ENCODE peak calls at places on chromosomes 5 and 9, in four cellular contexts. One of them, this sample, is unnamed.

GRCh38 chr9:127388856-127389238 is 8.1 kb upstream of the SLC2A8 start:
- DNase-seq in astrocyte: no peak
- DNase-seq in transverse colon: no peak
- DNase-seq in foreskin fibroblast: no peak
- DNase-seq in this sample: no peak

GRCh38 chr5:68656936-68657857 is 436.6 kb upstream of the SLC30A5 start:
- DNase-seq in astrocyte: peak
- DNase-seq in foreskin fibroblast: no peak
- DNase-seq in transverse colon: no peak
- DNase-seq in this sample: no peak

GRCh38 chr9:1071730-1072129 is 21.6 kb downstream of the DMRT2 start:
- DNase-seq in astrocyte: no peak
- DNase-seq in foreskin fibroblast: no peak
- DNase-seq in transverse colon: peak
- DNase-seq in this sample: no peak

GRCh38 chr5:28750236-28750635 is 1711.8 kb upstream of the CDH9 start:
- DNase-seq in transverse colon: no peak
- DNase-seq in foreskin fibroblast: no peak
- DNase-seq in astrocyte: peak
- DNase-seq in this sample: no peak

GRCh38 chr5:60271517-60271916 is 378.0 kb upstream of the PDE4D start:
- DNase-seq in foreskin fibroblast: no peak
- DNase-seq in transverse colon: no peak
- DNase-seq in astrocyte: peak
- DNase-seq in this sample: no peak

GRCh38 chr9:97704327-97704677 is 7.2 kb upstream of the XPA start:
- DNase-seq in foreskin fibroblast: no peak
- DNase-seq in transverse colon: no peak
- DNase-seq in astrocyte: no peak
- DNase-seq in this sample: no peak

GRCh38 chr5:124599048-124599973 is 147.1 kb downstream of the ZNF608 start:
- DNase-seq in astrocyte: peak
- DNase-seq in foreskin fibroblast: peak
- DNase-seq in transverse colon: peak
- DNase-seq in this sample: peak

GRCh38 chr5:111749303-111750026 is 7.5 kb downstream of the NREP start:
- DNase-seq in astrocyte: no peak
- DNase-seq in foreskin fibroblast: peak
- DNase-seq in transverse colon: no peak
- DNase-seq in this sample: no peak

GRCh38 chr9:111662851-111663823 is 1.7 kb downstream of the GNG10 start:
- DNase-seq in foreskin fibroblast: no peak
- DNase-seq in astrocyte: no peak
- DNase-seq in transverse colon: no peak
- DNase-seq in this sample: no peak

DNA sequence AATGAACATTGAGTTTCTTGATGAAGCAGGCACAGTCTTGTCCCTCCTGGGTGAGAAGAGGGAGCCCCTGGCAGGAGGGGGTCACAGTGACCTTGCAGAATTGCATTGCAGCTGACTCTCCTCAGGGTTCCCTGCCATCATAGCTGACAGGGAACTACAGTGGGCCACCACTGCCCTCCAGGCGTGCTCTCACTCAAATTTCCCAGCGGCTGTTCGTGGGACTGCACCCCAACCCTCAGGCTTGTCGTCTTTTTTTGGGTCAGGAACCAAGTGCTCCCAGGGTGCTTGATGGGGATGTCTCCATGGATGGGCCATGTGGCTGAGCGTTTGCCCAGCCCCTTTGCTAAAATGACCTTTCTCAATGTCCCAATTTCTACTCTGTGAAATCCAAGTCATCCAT is 215.8 kb downstream of the MELK start:
- DNase-seq in transverse colon: no peak
- DNase-seq in astrocyte: no peak
- DNase-seq in foreskin fibroblast: no peak
- DNase-seq in this sample: no peak
- TF ChIP-seq CTCF in transverse colon: no peak
- TF ChIP-seq CTCF in astrocyte: peak
- TF ChIP-seq CTCF in foreskin fibroblast: peak
- TF ChIP-seq CTCF in this sample: peak

GRCh38 chr5:7814816-7815215 is 36.1 kb downstream of the CFAP90 start:
- DNase-seq in astrocyte: no peak
- DNase-seq in foreskin fibroblast: no peak
- DNase-seq in transverse colon: no peak
- DNase-seq in this sample: no peak

GRCh38 chr5:7815757-7816534 is 35.0 kb downstream of the CFAP90 start:
- DNase-seq in astrocyte: peak
- DNase-seq in transverse colon: peak
- DNase-seq in foreskin fibroblast: peak
- DNase-seq in this sample: peak

GRCh38 chr5:7813007-7813406 is 37.9 kb downstream of the CFAP90 start:
- DNase-seq in foreskin fibroblast: no peak
- DNase-seq in astrocyte: no peak
- DNase-seq in transverse colon: no peak
- DNase-seq in this sample: no peak

GRCh38 chr5:7813576-7813975 is 37.4 kb downstream of the CFAP90 start:
- DNase-seq in foreskin fibroblast: no peak
- DNase-seq in astrocyte: no peak
- DNase-seq in transverse colon: no peak
- DNase-seq in this sample: no peak

GRCh38 chr5:7816535-7816901 is 34.4 kb downstream of the CFAP90 start:
- DNase-seq in foreskin fibroblast: no peak
- DNase-seq in astrocyte: no peak
- DNase-seq in transverse colon: no peak
- DNase-seq in this sample: no peak
- TF ChIP-seq CTCF in foreskin fibroblast: no peak
- TF ChIP-seq CTCF in astrocyte: no peak
- TF ChIP-seq CTCF in transverse colon: no peak
- TF ChIP-seq CTCF in this sample: no peak

GRCh38 chr9:114592356-114592755 is 4.8 kb downstream of the ATP6V1G1 start:
- DNase-seq in foreskin fibroblast: no peak
- DNase-seq in transverse colon: peak
- DNase-seq in astrocyte: no peak
- DNase-seq in this sample: peak
- TF ChIP-seq CTCF in foreskin fibroblast: peak
- TF ChIP-seq CTCF in transverse colon: no peak
- TF ChIP-seq CTCF in astrocyte: peak
- TF ChIP-seq CTCF in this sample: peak

DNA sequence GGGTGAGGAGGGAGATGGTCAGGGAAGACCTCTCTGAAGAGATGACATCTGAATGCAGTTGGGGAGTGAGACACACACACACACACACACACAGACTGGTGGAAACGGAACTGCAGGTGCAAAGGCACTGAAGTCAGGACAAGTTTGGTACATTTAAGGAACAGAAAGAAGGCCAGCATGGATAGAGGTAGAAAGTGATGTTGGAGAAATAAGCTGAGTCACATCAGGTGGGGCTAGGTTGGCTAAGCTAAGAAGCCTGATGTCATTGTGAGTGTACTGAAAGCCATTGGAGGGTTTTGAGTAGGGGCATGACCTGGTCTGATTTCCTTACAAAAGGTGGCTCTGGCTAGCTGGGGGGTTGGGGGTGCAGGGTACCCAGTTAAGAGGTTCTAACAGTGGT is 3.1 kb downstream of the BSPRY start:
- DNase-seq in foreskin fibroblast: no peak
- DNase-seq in transverse colon: no peak
- DNase-seq in astrocyte: no peak
- DNase-seq in this sample: no peak
- TF ChIP-seq CTCF in foreskin fibroblast: no peak
- TF ChIP-seq CTCF in transverse colon: no peak
- TF ChIP-seq CTCF in astrocyte: no peak
- TF ChIP-seq CTCF in this sample: no peak

GRCh38 chr9:116336133-116336862 is 182.7 kb downstream of the PAPPA start:
- DNase-seq in transverse colon: no peak
- DNase-seq in foreskin fibroblast: peak
- DNase-seq in astrocyte: no peak
- DNase-seq in this sample: no peak
- TF ChIP-seq CTCF in transverse colon: no peak
- TF ChIP-seq CTCF in foreskin fibroblast: no peak
- TF ChIP-seq CTCF in astrocyte: no peak
- TF ChIP-seq CTCF in this sample: no peak

DNA sequence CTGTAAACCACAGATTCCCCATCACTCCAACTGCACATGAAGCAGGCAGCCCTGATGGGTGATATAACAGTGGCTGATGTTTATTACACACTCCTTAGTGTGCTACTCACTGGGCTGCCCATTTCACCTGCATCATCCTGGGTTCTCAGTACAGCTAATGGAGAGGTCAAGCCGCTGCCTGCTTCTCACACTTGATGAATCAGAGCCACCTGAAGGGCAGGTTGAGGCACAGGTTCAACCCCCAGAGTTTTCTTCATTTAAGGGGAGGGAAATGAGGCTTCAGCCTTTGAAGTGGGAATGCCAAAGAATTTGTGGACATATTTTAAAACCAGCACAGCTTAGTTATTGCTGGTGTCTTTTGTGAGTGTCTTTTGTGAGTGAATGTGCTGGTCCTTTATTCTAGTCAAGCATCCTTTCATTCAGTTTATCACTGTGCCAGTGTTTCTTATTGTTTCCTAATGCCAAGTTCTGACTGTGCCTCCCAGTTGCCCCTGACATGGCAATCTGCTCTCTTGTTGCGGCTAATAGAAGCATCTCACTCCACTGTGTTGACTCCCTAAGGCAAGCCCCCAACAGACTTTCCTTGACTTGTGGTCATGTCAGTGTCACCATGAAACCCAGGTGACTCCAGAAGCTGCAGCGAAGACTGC is 109.2 kb downstream of the FBXL7 start:
- DNase-seq in astrocyte: no peak
- DNase-seq in transverse colon: no peak
- DNase-seq in foreskin fibroblast: no peak
- DNase-seq in this sample: no peak
- TF ChIP-seq CTCF in astrocyte: no peak
- TF ChIP-seq CTCF in transverse colon: no peak
- TF ChIP-seq CTCF in foreskin fibroblast: no peak
- TF ChIP-seq CTCF in this sample: no peak

GRCh38 chr5:43115968-43116367 is 4.7 kb upstream of the ZNF131 start:
- DNase-seq in transverse colon: peak
- DNase-seq in astrocyte: no peak
- DNase-seq in foreskin fibroblast: no peak
- DNase-seq in this sample: no peak

GRCh38 chr5:43117092-43117491 is 3.6 kb upstream of the ZNF131 start:
- DNase-seq in transverse colon: no peak
- DNase-seq in astrocyte: no peak
- DNase-seq in foreskin fibroblast: no peak
- DNase-seq in this sample: no peak

GRCh38 chr5:43120720-43121564 is at the start of gene ZNF131:
- DNase-seq in astrocyte: peak
- DNase-seq in transverse colon: peak
- DNase-seq in foreskin fibroblast: peak
- DNase-seq in this sample: peak

GRCh38 chr5:43123887-43124286 is 3.2 kb downstream of the ZNF131 start:
- DNase-seq in transverse colon: no peak
- DNase-seq in astrocyte: no peak
- DNase-seq in foreskin fibroblast: no peak
- DNase-seq in this sample: no peak

GRCh38 chr5:43121565-43122484 is 1.1 kb downstream of the ZNF131 start:
- DNase-seq in transverse colon: peak
- DNase-seq in foreskin fibroblast: peak
- DNase-seq in astrocyte: peak
- DNase-seq in this sample: peak
- TF ChIP-seq CTCF in transverse colon: no peak
- TF ChIP-seq CTCF in foreskin fibroblast: no peak
- TF ChIP-seq CTCF in astrocyte: no peak
- TF ChIP-seq CTCF in this sample: peak

This sample was measured in HFFc6.